ENCODE peak calls at places on chromosomes 13 and 19, in four cellular contexts. I is hypothalamus, R is activated B cell treated with CpG ODN at 0.5 μM for 24 hours, E is AG04450. A is an unnamed sample.

GRCh38 chr13:53191091-53191490 is 162.5 kb downstream of the OLFM4 start:
- DNase-seq in I (no peak), R (no peak), E (no peak), A (no peak)

GRCh38 chr13:48561461-48562224 is 28.8 kb upstream of the RCBTB2 start:
- DNase-seq in I (no peak), R (no peak), E (no peak), A (no peak)

GRCh38 chr19:55712804-55713631 is 25.2 kb downstream of the NLRP9 start:
- DNase-seq in I (no peak), R (no peak), E (no peak), A (no peak)

GRCh38 chr13:41639955-41640780 is 182.8 kb downstream of the RGCC start:
- DNase-seq in I (no peak), R (no peak), E (no peak), A (no peak)

GRCh38 chr13:42644841-42645240 is 70.9 kb downstream of the TNFSF11 start:
- DNase-seq in I (no peak), R (no peak), E (no peak), A (no peak)

GRCh38 chr13:98457053-98457452 is 119.9 kb downstream of the STK24 start:
- DNase-seq in I (no peak), R (no peak), E (no peak), A (no peak)

GRCh38 chr19:44149776-44150175 is 8.4 kb downstream of the ZNF234 start:
- DNase-seq in I (no peak), R (no peak), E (no peak), A (no peak)

GRCh38 chr13:100892981-100893380 is 218.4 kb upstream of the TMTC4 start:
- DNase-seq in I (no peak), R (no peak), E (no peak), A (no peak)

GRCh38 chr19:34579281-34580054 is 97.5 kb downstream of the SCGB2B2 start:
- DNase-seq in I (no peak), R (no peak), E (no peak), A (no peak)

GRCh38 chr13:32318072-32318471 is 2.8 kb downstream of the BRCA2 start:
- DNase-seq in I (no peak), R (no peak), E (no peak), A (no peak)

GRCh38 chr19:18613589-18614234 is 1.0 kb downstream of the TMEM59L start:
- DNase-seq in I (no peak), R (no peak), E (no peak), A (no peak)

GRCh38 chr13:48776396-48776795 is 122.7 kb downstream of the CYSLTR2 start:
- DNase-seq in I (no peak), R (no peak), E (no peak), A (no peak)

GRCh38 chr19:57171551-57172081 is 4.3 kb upstream of the DUXA start:
- DNase-seq in I (peak), R (peak), E (no peak), A (peak)

GRCh38 chr13:73880365-73880764 is 253.8 kb downstream of the KLF12 start:
- DNase-seq in I (no peak), R (no peak), E (no peak), A (no peak)

GRCh38 chr19:39641773-39642172 is 13.9 kb upstream of the LGALS16 start:
- DNase-seq in I (no peak), R (no peak), E (no peak), A (no peak)

GRCh38 chr19:36073121-36073876 is 18.6 kb downstream of the WDR62 start:
- DNase-seq in I (no peak), R (no peak), E (no peak), A (no peak)

A was measured in GM06990.